ENCODE peak calls at places on chromosome 3, in seven cellular contexts. One of them, this sample, is unnamed.

GRCh38 chr3:197454014-197454413 is 101.8 kb downstream of the BDH1 start:
- DNase-seq in kidney epithelial cell: no peak
- DNase-seq in MV-4-11: peak
- DNase-seq in endothelial cell: no peak
- DNase-seq in GM12891: no peak
- DNase-seq in activated CD4-positive, alpha-beta T cell treated with anti-CD3 and anti-CD28 coated beads for 24 hours: no peak
- DNase-seq in right lobe of liver: no peak
- DNase-seq in this sample: no peak

GRCh38 chr3:188124184-188124583 is 29.8 kb upstream of the LPP start:
- DNase-seq in kidney epithelial cell: no peak
- DNase-seq in GM12891: no peak
- DNase-seq in endothelial cell: no peak
- DNase-seq in activated CD4-positive, alpha-beta T cell treated with anti-CD3 and anti-CD28 coated beads for 24 hours: no peak
- DNase-seq in right lobe of liver: no peak
- DNase-seq in MV-4-11: no peak
- DNase-seq in this sample: no peak

GRCh38 chr3:197297020-197297419 is 1.4 kb downstream of the DLG1 start:
- DNase-seq in right lobe of liver: no peak
- DNase-seq in endothelial cell: no peak
- DNase-seq in kidney epithelial cell: no peak
- DNase-seq in MV-4-11: no peak
- DNase-seq in activated CD4-positive, alpha-beta T cell treated with anti-CD3 and anti-CD28 coated beads for 24 hours: no peak
- DNase-seq in GM12891: no peak
- DNase-seq in this sample: no peak

GRCh38 chr3:14523792-14524191 is 16.4 kb downstream of the GRIP2 start:
- DNase-seq in kidney epithelial cell: no peak
- DNase-seq in right lobe of liver: no peak
- DNase-seq in GM12891: no peak
- DNase-seq in activated CD4-positive, alpha-beta T cell treated with anti-CD3 and anti-CD28 coated beads for 24 hours: no peak
- DNase-seq in MV-4-11: no peak
- DNase-seq in endothelial cell: no peak
- DNase-seq in this sample: no peak

GRCh38 chr3:103889675-103890074 is 1454.9 kb downstream of the ZPLD1 start:
- DNase-seq in MV-4-11: no peak
- DNase-seq in kidney epithelial cell: no peak
- DNase-seq in GM12891: no peak
- DNase-seq in activated CD4-positive, alpha-beta T cell treated with anti-CD3 and anti-CD28 coated beads for 24 hours: no peak
- DNase-seq in endothelial cell: no peak
- DNase-seq in right lobe of liver: no peak
- DNase-seq in this sample: no peak

GRCh38 chr3:161607056-161607455 is 110.4 kb downstream of the OTOL1 start:
- DNase-seq in endothelial cell: no peak
- DNase-seq in activated CD4-positive, alpha-beta T cell treated with anti-CD3 and anti-CD28 coated beads for 24 hours: no peak
- DNase-seq in GM12891: no peak
- DNase-seq in right lobe of liver: no peak
- DNase-seq in kidney epithelial cell: no peak
- DNase-seq in MV-4-11: no peak
- DNase-seq in this sample: no peak

GRCh38 chr3:151305778-151306157 is 10.9 kb downstream of the GPR87 start:
- DNase-seq in activated CD4-positive, alpha-beta T cell treated with anti-CD3 and anti-CD28 coated beads for 24 hours: no peak
- DNase-seq in GM12891: no peak
- DNase-seq in endothelial cell: no peak
- DNase-seq in right lobe of liver: no peak
- DNase-seq in MV-4-11: no peak
- DNase-seq in kidney epithelial cell: no peak
- DNase-seq in this sample: no peak

GRCh38 chr3:158842946-158843345 is 41.1 kb downstream of the MFSD1 start:
- DNase-seq in right lobe of liver: no peak
- DNase-seq in GM12891: no peak
- DNase-seq in activated CD4-positive, alpha-beta T cell treated with anti-CD3 and anti-CD28 coated beads for 24 hours: no peak
- DNase-seq in kidney epithelial cell: no peak
- DNase-seq in endothelial cell: no peak
- DNase-seq in MV-4-11: no peak
- DNase-seq in this sample: no peak

GRCh38 chr3:23461069-23461468 is 257.9 kb downstream of the UBE2E2 start:
- DNase-seq in right lobe of liver: no peak
- DNase-seq in GM12891: no peak
- DNase-seq in kidney epithelial cell: no peak
- DNase-seq in activated CD4-positive, alpha-beta T cell treated with anti-CD3 and anti-CD28 coated beads for 24 hours: no peak
- DNase-seq in endothelial cell: no peak
- DNase-seq in MV-4-11: no peak
- DNase-seq in this sample: no peak

GRCh38 chr3:197331131-197331530 is 32.7 kb upstream of the DLG1 start:
- DNase-seq in activated CD4-positive, alpha-beta T cell treated with anti-CD3 and anti-CD28 coated beads for 24 hours: no peak
- DNase-seq in endothelial cell: no peak
- DNase-seq in MV-4-11: no peak
- DNase-seq in right lobe of liver: no peak
- DNase-seq in kidney epithelial cell: no peak
- DNase-seq in GM12891: no peak
- DNase-seq in this sample: no peak

GRCh38 chr3:146280859-146281258 is 30.0 kb upstream of the PLSCR4 start:
- DNase-seq in endothelial cell: no peak
- DNase-seq in activated CD4-positive, alpha-beta T cell treated with anti-CD3 and anti-CD28 coated beads for 24 hours: no peak
- DNase-seq in GM12891: no peak
- DNase-seq in kidney epithelial cell: no peak
- DNase-seq in right lobe of liver: no peak
- DNase-seq in MV-4-11: no peak
- DNase-seq in this sample: no peak

GRCh38 chr3:142724682-142725351 is 983 bp downstream of the TRPC1 start:
- DNase-seq in GM12891: no peak
- DNase-seq in MV-4-11: no peak
- DNase-seq in right lobe of liver: peak
- DNase-seq in endothelial cell: peak
- DNase-seq in kidney epithelial cell: no peak
- DNase-seq in activated CD4-positive, alpha-beta T cell treated with anti-CD3 and anti-CD28 coated beads for 24 hours: no peak
- DNase-seq in this sample: no peak

GRCh38 chr3:166282931-166283330 is 445.7 kb upstream of the BCHE start:
- DNase-seq in endothelial cell: no peak
- DNase-seq in activated CD4-positive, alpha-beta T cell treated with anti-CD3 and anti-CD28 coated beads for 24 hours: no peak
- DNase-seq in right lobe of liver: no peak
- DNase-seq in GM12891: no peak
- DNase-seq in kidney epithelial cell: no peak
- DNase-seq in MV-4-11: no peak
- DNase-seq in this sample: no peak

GRCh38 chr3:146326875-146327543 is 76.1 kb upstream of the PLSCR4 start:
- DNase-seq in MV-4-11: peak
- DNase-seq in GM12891: no peak
- DNase-seq in right lobe of liver: no peak
- DNase-seq in kidney epithelial cell: peak
- DNase-seq in activated CD4-positive, alpha-beta T cell treated with anti-CD3 and anti-CD28 coated beads for 24 hours: no peak
- DNase-seq in endothelial cell: no peak
- DNase-seq in this sample: no peak

GRCh38 chr3:50591196-50591741 is 20.3 kb downstream of the CISH start:
- DNase-seq in endothelial cell: no peak
- DNase-seq in right lobe of liver: no peak
- DNase-seq in kidney epithelial cell: no peak
- DNase-seq in MV-4-11: peak
- DNase-seq in GM12891: no peak
- DNase-seq in activated CD4-positive, alpha-beta T cell treated with anti-CD3 and anti-CD28 coated beads for 24 hours: no peak
- DNase-seq in this sample: no peak

GRCh38 chr3:156010829-156011228 is 109.5 kb upstream of the KCNAB1 start:
- DNase-seq in MV-4-11: peak
- DNase-seq in right lobe of liver: no peak
- DNase-seq in GM12891: no peak
- DNase-seq in endothelial cell: peak
- DNase-seq in activated CD4-positive, alpha-beta T cell treated with anti-CD3 and anti-CD28 coated beads for 24 hours: no peak
- DNase-seq in kidney epithelial cell: no peak
- DNase-seq in this sample: no peak

GRCh38 chr3:58568572-58569286 is 8.5 kb downstream of the FAM107A start:
- DNase-seq in GM12891: no peak
- DNase-seq in kidney epithelial cell: no peak
- DNase-seq in endothelial cell: peak
- DNase-seq in activated CD4-positive, alpha-beta T cell treated with anti-CD3 and anti-CD28 coated beads for 24 hours: peak
- DNase-seq in right lobe of liver: peak
- DNase-seq in MV-4-11: peak
- DNase-seq in this sample: no peak

GRCh38 chr3:149016669-149017541 is 25.6 kb downstream of the GYG1 start:
- DNase-seq in activated CD4-positive, alpha-beta T cell treated with anti-CD3 and anti-CD28 coated beads for 24 hours: no peak
- DNase-seq in endothelial cell: no peak
- DNase-seq in kidney epithelial cell: peak
- DNase-seq in MV-4-11: peak
- DNase-seq in GM12891: no peak
- DNase-seq in right lobe of liver: no peak
- DNase-seq in this sample: no peak

GRCh38 chr3:168828943-168829342 is 733.2 kb upstream of the GOLIM4 start:
- DNase-seq in kidney epithelial cell: no peak
- DNase-seq in GM12891: no peak
- DNase-seq in right lobe of liver: no peak
- DNase-seq in endothelial cell: no peak
- DNase-seq in activated CD4-positive, alpha-beta T cell treated with anti-CD3 and anti-CD28 coated beads for 24 hours: no peak
- DNase-seq in MV-4-11: no peak
- DNase-seq in this sample: no peak

GRCh38 chr3:156509209-156510174 is 45.4 kb downstream of the SSR3 start:
- DNase-seq in activated CD4-positive, alpha-beta T cell treated with anti-CD3 and anti-CD28 coated beads for 24 hours: peak
- DNase-seq in kidney epithelial cell: no peak
- DNase-seq in GM12891: peak
- DNase-seq in MV-4-11: peak
- DNase-seq in endothelial cell: no peak
- DNase-seq in right lobe of liver: no peak
- DNase-seq in this sample: peak

GRCh38 chr3:49738067-49738713 is 14.4 kb upstream of the GMPPB start:
- DNase-seq in endothelial cell: no peak
- DNase-seq in kidney epithelial cell: no peak
- DNase-seq in MV-4-11: no peak
- DNase-seq in right lobe of liver: no peak
- DNase-seq in GM12891: no peak
- DNase-seq in activated CD4-positive, alpha-beta T cell treated with anti-CD3 and anti-CD28 coated beads for 24 hours: no peak
- DNase-seq in this sample: no peak

GRCh38 chr3:183185696-183186095 is 23.2 kb upstream of the LAMP3 start:
- DNase-seq in GM12891: no peak
- DNase-seq in endothelial cell: no peak
- DNase-seq in kidney epithelial cell: peak
- DNase-seq in MV-4-11: peak
- DNase-seq in activated CD4-positive, alpha-beta T cell treated with anti-CD3 and anti-CD28 coated beads for 24 hours: no peak
- DNase-seq in right lobe of liver: no peak
- DNase-seq in this sample: no peak

GRCh38 chr3:113523241-113523640 is 8.3 kb upstream of the SPICE1 start:
- DNase-seq in MV-4-11: no peak
- DNase-seq in endothelial cell: no peak
- DNase-seq in GM12891: no peak
- DNase-seq in activated CD4-positive, alpha-beta T cell treated with anti-CD3 and anti-CD28 coated beads for 24 hours: no peak
- DNase-seq in kidney epithelial cell: no peak
- DNase-seq in right lobe of liver: no peak
- DNase-seq in this sample: no peak

GRCh38 chr3:115401891-115402501 is 221.3 kb upstream of the GAP43 start:
- DNase-seq in right lobe of liver: no peak
- DNase-seq in endothelial cell: no peak
- DNase-seq in GM12891: no peak
- DNase-seq in MV-4-11: no peak
- DNase-seq in activated CD4-positive, alpha-beta T cell treated with anti-CD3 and anti-CD28 coated beads for 24 hours: no peak
- DNase-seq in kidney epithelial cell: no peak
- DNase-seq in this sample: no peak

GRCh38 chr3:31213869-31214486 is 318.7 kb upstream of the STT3B start:
- DNase-seq in activated CD4-positive, alpha-beta T cell treated with anti-CD3 and anti-CD28 coated beads for 24 hours: no peak
- DNase-seq in MV-4-11: peak
- DNase-seq in endothelial cell: no peak
- DNase-seq in GM12891: no peak
- DNase-seq in right lobe of liver: no peak
- DNase-seq in kidney epithelial cell: no peak
- DNase-seq in this sample: no peak

GRCh38 chr3:15887261-15887660 is 89.5 kb upstream of the ANKRD28 start:
- DNase-seq in right lobe of liver: no peak
- DNase-seq in endothelial cell: no peak
- DNase-seq in activated CD4-positive, alpha-beta T cell treated with anti-CD3 and anti-CD28 coated beads for 24 hours: no peak
- DNase-seq in GM12891: no peak
- DNase-seq in MV-4-11: no peak
- DNase-seq in kidney epithelial cell: no peak
- DNase-seq in this sample: no peak

GRCh38 chr3:3801510-3801841 is 2.2 kb downstream of the LRRN1 start:
- DNase-seq in GM12891: no peak
- DNase-seq in kidney epithelial cell: no peak
- DNase-seq in MV-4-11: no peak
- DNase-seq in endothelial cell: no peak
- DNase-seq in activated CD4-positive, alpha-beta T cell treated with anti-CD3 and anti-CD28 coated beads for 24 hours: no peak
- DNase-seq in right lobe of liver: no peak
- DNase-seq in this sample: no peak

GRCh38 chr3:60190073-60190472 is 1061.2 kb downstream of the FHIT start:
- DNase-seq in endothelial cell: no peak
- DNase-seq in right lobe of liver: no peak
- DNase-seq in kidney epithelial cell: no peak
- DNase-seq in GM12891: no peak
- DNase-seq in MV-4-11: no peak
- DNase-seq in activated CD4-positive, alpha-beta T cell treated with anti-CD3 and anti-CD28 coated beads for 24 hours: no peak
- DNase-seq in this sample: no peak

GRCh38 chr3:14451844-14452533 is 49.6 kb downstream of the SLC6A6 start:
- DNase-seq in activated CD4-positive, alpha-beta T cell treated with anti-CD3 and anti-CD28 coated beads for 24 hours: no peak
- DNase-seq in GM12891: no peak
- DNase-seq in MV-4-11: no peak
- DNase-seq in right lobe of liver: no peak
- DNase-seq in endothelial cell: no peak
- DNase-seq in kidney epithelial cell: peak
- DNase-seq in this sample: no peak

GRCh38 chr3:39541917-39542329 is 74.4 kb downstream of the MOBP start:
- DNase-seq in endothelial cell: no peak
- DNase-seq in kidney epithelial cell: no peak
- DNase-seq in GM12891: no peak
- DNase-seq in MV-4-11: no peak
- DNase-seq in right lobe of liver: no peak
- DNase-seq in activated CD4-positive, alpha-beta T cell treated with anti-CD3 and anti-CD28 coated beads for 24 hours: no peak
- DNase-seq in this sample: no peak

GRCh38 chr3:157418104-157418503 is 18.5 kb upstream of the PTX3 start:
- DNase-seq in endothelial cell: no peak
- DNase-seq in MV-4-11: no peak
- DNase-seq in right lobe of liver: no peak
- DNase-seq in kidney epithelial cell: no peak
- DNase-seq in GM12891: no peak
- DNase-seq in activated CD4-positive, alpha-beta T cell treated with anti-CD3 and anti-CD28 coated beads for 24 hours: no peak
- DNase-seq in this sample: no peak

GRCh38 chr3:150419076-150419868 is 11.2 kb downstream of the TSC22D2 start:
- DNase-seq in GM12891: no peak
- DNase-seq in endothelial cell: no peak
- DNase-seq in right lobe of liver: no peak
- DNase-seq in kidney epithelial cell: no peak
- DNase-seq in activated CD4-positive, alpha-beta T cell treated with anti-CD3 and anti-CD28 coated beads for 24 hours: no peak
- DNase-seq in MV-4-11: no peak
- DNase-seq in this sample: no peak

GRCh38 chr3:149771652-149772271 is 19.5 kb upstream of the COMMD2 start:
- DNase-seq in MV-4-11: peak
- DNase-seq in GM12891: no peak
- DNase-seq in activated CD4-positive, alpha-beta T cell treated with anti-CD3 and anti-CD28 coated beads for 24 hours: peak
- DNase-seq in endothelial cell: peak
- DNase-seq in kidney epithelial cell: no peak
- DNase-seq in right lobe of liver: peak
- DNase-seq in this sample: no peak

GRCh38 chr3:155744091-155744625 is 713 bp downstream of the PLCH1 start:
- DNase-seq in kidney epithelial cell: no peak
- DNase-seq in GM12891: peak
- DNase-seq in endothelial cell: peak
- DNase-seq in MV-4-11: no peak
- DNase-seq in activated CD4-positive, alpha-beta T cell treated with anti-CD3 and anti-CD28 coated beads for 24 hours: no peak
- DNase-seq in right lobe of liver: peak
- DNase-seq in this sample: no peak

GRCh38 chr3:23302276-23302675 is 99.1 kb downstream of the UBE2E2 start:
- DNase-seq in activated CD4-positive, alpha-beta T cell treated with anti-CD3 and anti-CD28 coated beads for 24 hours: no peak
- DNase-seq in kidney epithelial cell: no peak
- DNase-seq in right lobe of liver: no peak
- DNase-seq in GM12891: no peak
- DNase-seq in MV-4-11: no peak
- DNase-seq in endothelial cell: no peak
- DNase-seq in this sample: no peak